ENCODE peak calls at places on chromosomes 7 and 10, in nine cellular contexts. One of them, this sample, is unnamed.

GRCh38 chr7:137592232-137592896 is 248.8 kb upstream of the PTN start:
- DNase-seq in esophagus muscularis mucosa: no peak
- DNase-seq in spleen: no peak
- DNase-seq in upper lobe of left lung: no peak
- DNase-seq in erythroblast: peak; percentile 9
- DNase-seq in H1: peak; percentile 25
- DNase-seq in IMR-90: peak; percentile 84
- DNase-seq in ovary: peak; percentile 13
- DNase-seq in A549: peak; percentile 54
- DNase-seq in this sample: peak; percentile 49

GRCh38 chr7:1569016-1569415 is 816 bp downstream of the PSMG3 start:
- DNase-seq in esophagus muscularis mucosa: no peak
- DNase-seq in spleen: no peak
- DNase-seq in upper lobe of left lung: no peak
- DNase-seq in erythroblast: peak; percentile 34
- DNase-seq in H1: no peak
- DNase-seq in IMR-90: peak; percentile 41
- DNase-seq in ovary: no peak
- DNase-seq in A549: peak; percentile 74
- DNase-seq in this sample: no peak

GRCh38 chr10:8049151-8049873 is 5.2 kb upstream of the GATA3 start:
- DNase-seq in esophagus muscularis mucosa: no peak
- DNase-seq in spleen: no peak
- DNase-seq in upper lobe of left lung: peak; percentile 71
- DNase-seq in erythroblast: no peak
- DNase-seq in H1: no peak
- DNase-seq in IMR-90: no peak
- DNase-seq in ovary: no peak
- DNase-seq in A549: peak; percentile 37
- DNase-seq in this sample: no peak

GRCh38 chr7:29974286-29974685 is 15.3 kb downstream of the SCRN1 start:
- DNase-seq in esophagus muscularis mucosa: no peak
- DNase-seq in spleen: no peak
- DNase-seq in upper lobe of left lung: no peak
- DNase-seq in erythroblast: no peak
- DNase-seq in H1: no peak
- DNase-seq in IMR-90: no peak
- DNase-seq in ovary: no peak
- DNase-seq in A549: no peak
- DNase-seq in this sample: no peak

GRCh38 chr10:5947471-5948207 is 29.7 kb downstream of the IL15RA start:
- DNase-seq in esophagus muscularis mucosa: no peak
- DNase-seq in spleen: no peak
- DNase-seq in upper lobe of left lung: no peak
- DNase-seq in erythroblast: no peak
- DNase-seq in H1: no peak
- DNase-seq in IMR-90: no peak
- DNase-seq in ovary: no peak
- DNase-seq in A549: no peak
- DNase-seq in this sample: no peak

GRCh38 chr10:3874988-3875841 is 90.2 kb upstream of the KLF6 start:
- DNase-seq in esophagus muscularis mucosa: no peak
- DNase-seq in spleen: no peak
- DNase-seq in upper lobe of left lung: no peak
- DNase-seq in erythroblast: no peak
- DNase-seq in H1: no peak
- DNase-seq in IMR-90: no peak
- DNase-seq in ovary: no peak
- DNase-seq in A549: no peak
- DNase-seq in this sample: no peak

GRCh38 chr7:143405158-143405557 is 3.5 kb downstream of the EPHA1 start:
- DNase-seq in esophagus muscularis mucosa: no peak
- DNase-seq in spleen: no peak
- DNase-seq in upper lobe of left lung: no peak
- DNase-seq in erythroblast: no peak
- DNase-seq in H1: no peak
- DNase-seq in IMR-90: peak; percentile 60
- DNase-seq in ovary: peak; percentile 49
- DNase-seq in A549: no peak
- DNase-seq in this sample: peak; percentile 90

GRCh38 chr10:130013938-130014733 is 50.1 kb upstream of the EBF3 start:
- DNase-seq in esophagus muscularis mucosa: peak; percentile 86
- DNase-seq in spleen: no peak
- DNase-seq in upper lobe of left lung: peak; percentile 60
- DNase-seq in erythroblast: no peak
- DNase-seq in H1: no peak
- DNase-seq in IMR-90: no peak
- DNase-seq in ovary: peak; percentile 3
- DNase-seq in A549: no peak
- DNase-seq in this sample: no peak

GRCh38 chr7:6306471-6306870 is 34.0 kb upstream of the CYTH3 start:
- DNase-seq in esophagus muscularis mucosa: no peak
- DNase-seq in spleen: no peak
- DNase-seq in upper lobe of left lung: no peak
- DNase-seq in erythroblast: no peak
- DNase-seq in H1: no peak
- DNase-seq in IMR-90: peak; percentile 74
- DNase-seq in ovary: no peak
- DNase-seq in A549: peak; percentile 86
- DNase-seq in this sample: no peak

GRCh38 chr10:91512458-91512857 is 102.3 kb downstream of the HECTD2 start:
- DNase-seq in esophagus muscularis mucosa: no peak
- DNase-seq in spleen: no peak
- DNase-seq in upper lobe of left lung: no peak
- DNase-seq in erythroblast: no peak
- DNase-seq in H1: no peak
- DNase-seq in IMR-90: no peak
- DNase-seq in ovary: no peak
- DNase-seq in A549: no peak
- DNase-seq in this sample: no peak

GRCh38 chr7:38215115-38215514 is 37.1 kb downstream of the STARD3NL start:
- DNase-seq in esophagus muscularis mucosa: no peak
- DNase-seq in spleen: no peak
- DNase-seq in upper lobe of left lung: no peak
- DNase-seq in erythroblast: no peak
- DNase-seq in H1: no peak
- DNase-seq in IMR-90: no peak
- DNase-seq in ovary: no peak
- DNase-seq in A549: no peak
- DNase-seq in this sample: no peak

GRCh38 chr7:26151953-26152781 is at the start of gene NFE2L3:
- DNase-seq in esophagus muscularis mucosa: no peak
- DNase-seq in spleen: peak; percentile 96
- DNase-seq in upper lobe of left lung: peak; percentile 97
- DNase-seq in erythroblast: peak; percentile 87
- DNase-seq in H1: no peak
- DNase-seq in IMR-90: peak; percentile 63
- DNase-seq in ovary: no peak
- DNase-seq in A549: peak; percentile 80
- DNase-seq in this sample: peak; percentile 88
- TF ChIP-seq POLR2A in esophagus muscularis mucosa: no peak
- TF ChIP-seq POLR2A in spleen: no peak
- TF ChIP-seq POLR2A in upper lobe of left lung: no peak
- TF ChIP-seq POLR2A in erythroblast: peak; percentile 72
- TF ChIP-seq POLR2A in H1: peak; percentile 67
- TF ChIP-seq POLR2A in IMR-90: no peak
- TF ChIP-seq POLR2A in ovary: no peak
- TF ChIP-seq POLR2A in A549: peak; percentile 63
- TF ChIP-seq POLR2A in this sample: peak; percentile 25

DNA sequence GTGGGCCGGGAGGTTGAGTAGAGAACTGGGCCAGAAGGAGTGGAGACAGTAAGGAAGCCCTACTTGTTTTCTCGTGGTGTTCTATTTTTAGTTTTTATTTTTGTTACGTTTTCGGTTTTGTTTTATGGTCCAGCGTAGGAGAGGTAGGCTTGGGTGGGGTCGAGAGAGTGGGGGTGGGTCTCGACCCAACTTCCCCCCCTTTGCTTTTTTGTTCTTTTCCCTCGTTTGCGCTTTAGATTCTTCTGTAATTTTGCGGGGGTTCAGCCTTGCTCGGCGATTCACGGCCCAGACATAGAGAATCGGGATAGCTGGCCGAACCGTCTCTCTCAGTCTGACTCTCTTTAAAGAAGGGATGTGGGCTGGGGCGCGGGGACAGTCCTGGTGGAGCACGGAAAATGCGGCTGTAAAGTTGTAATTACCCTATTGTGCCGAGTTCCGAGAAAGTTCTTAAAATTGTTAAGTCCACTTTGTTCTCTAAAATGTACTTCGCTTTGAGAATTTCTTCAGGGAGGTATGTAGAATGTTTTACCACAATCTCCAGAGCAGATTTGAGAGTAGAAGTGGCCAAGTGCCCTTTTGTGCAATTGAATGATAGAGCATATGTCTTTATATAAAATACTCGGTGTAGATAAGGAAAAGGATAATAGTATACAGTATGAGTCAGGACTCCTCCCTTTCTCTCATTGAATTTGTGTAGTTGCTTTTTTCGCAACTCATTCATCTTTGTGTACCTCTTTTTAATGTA is 816 bp downstream of the DMTF1 start:
- DNase-seq in esophagus muscularis mucosa: no peak
- DNase-seq in spleen: peak; percentile 87
- DNase-seq in upper lobe of left lung: peak; percentile 8
- DNase-seq in erythroblast: peak; percentile 67
- DNase-seq in H1: no peak
- DNase-seq in IMR-90: peak; percentile 17
- DNase-seq in ovary: peak; percentile 23
- DNase-seq in A549: peak; percentile 7
- DNase-seq in this sample: peak; percentile 37
- TF ChIP-seq POLR2A in esophagus muscularis mucosa: no peak
- TF ChIP-seq POLR2A in spleen: no peak
- TF ChIP-seq POLR2A in upper lobe of left lung: no peak
- TF ChIP-seq POLR2A in erythroblast: peak; percentile 17
- TF ChIP-seq POLR2A in H1: no peak
- TF ChIP-seq POLR2A in IMR-90: no peak
- TF ChIP-seq POLR2A in ovary: no peak
- TF ChIP-seq POLR2A in A549: no peak
- TF ChIP-seq POLR2A in this sample: no peak

GRCh38 chr7:4642468-4643203 is 39.5 kb upstream of the FOXK1 start:
- DNase-seq in esophagus muscularis mucosa: no peak
- DNase-seq in spleen: no peak
- DNase-seq in upper lobe of left lung: no peak
- DNase-seq in erythroblast: peak; percentile 37
- DNase-seq in H1: no peak
- DNase-seq in IMR-90: no peak
- DNase-seq in ovary: no peak
- DNase-seq in A549: no peak
- DNase-seq in this sample: no peak

GRCh38 chr7:4645241-4645640 is 36.9 kb upstream of the FOXK1 start:
- DNase-seq in esophagus muscularis mucosa: no peak
- DNase-seq in spleen: no peak
- DNase-seq in upper lobe of left lung: no peak
- DNase-seq in erythroblast: no peak
- DNase-seq in H1: no peak
- DNase-seq in IMR-90: no peak
- DNase-seq in ovary: no peak
- DNase-seq in A549: no peak
- DNase-seq in this sample: no peak

GRCh38 chr7:4641091-4641666 is 40.9 kb upstream of the FOXK1 start:
- DNase-seq in esophagus muscularis mucosa: no peak
- DNase-seq in spleen: no peak
- DNase-seq in upper lobe of left lung: no peak
- DNase-seq in erythroblast: no peak
- DNase-seq in H1: no peak
- DNase-seq in IMR-90: no peak
- DNase-seq in ovary: no peak
- DNase-seq in A549: no peak
- DNase-seq in this sample: no peak

GRCh38 chr7:4638781-4639575 is 43.1 kb upstream of the FOXK1 start:
- DNase-seq in esophagus muscularis mucosa: no peak
- DNase-seq in spleen: no peak
- DNase-seq in upper lobe of left lung: no peak
- DNase-seq in erythroblast: no peak
- DNase-seq in H1: no peak
- DNase-seq in IMR-90: no peak
- DNase-seq in ovary: no peak
- DNase-seq in A549: no peak
- DNase-seq in this sample: no peak

DNA sequence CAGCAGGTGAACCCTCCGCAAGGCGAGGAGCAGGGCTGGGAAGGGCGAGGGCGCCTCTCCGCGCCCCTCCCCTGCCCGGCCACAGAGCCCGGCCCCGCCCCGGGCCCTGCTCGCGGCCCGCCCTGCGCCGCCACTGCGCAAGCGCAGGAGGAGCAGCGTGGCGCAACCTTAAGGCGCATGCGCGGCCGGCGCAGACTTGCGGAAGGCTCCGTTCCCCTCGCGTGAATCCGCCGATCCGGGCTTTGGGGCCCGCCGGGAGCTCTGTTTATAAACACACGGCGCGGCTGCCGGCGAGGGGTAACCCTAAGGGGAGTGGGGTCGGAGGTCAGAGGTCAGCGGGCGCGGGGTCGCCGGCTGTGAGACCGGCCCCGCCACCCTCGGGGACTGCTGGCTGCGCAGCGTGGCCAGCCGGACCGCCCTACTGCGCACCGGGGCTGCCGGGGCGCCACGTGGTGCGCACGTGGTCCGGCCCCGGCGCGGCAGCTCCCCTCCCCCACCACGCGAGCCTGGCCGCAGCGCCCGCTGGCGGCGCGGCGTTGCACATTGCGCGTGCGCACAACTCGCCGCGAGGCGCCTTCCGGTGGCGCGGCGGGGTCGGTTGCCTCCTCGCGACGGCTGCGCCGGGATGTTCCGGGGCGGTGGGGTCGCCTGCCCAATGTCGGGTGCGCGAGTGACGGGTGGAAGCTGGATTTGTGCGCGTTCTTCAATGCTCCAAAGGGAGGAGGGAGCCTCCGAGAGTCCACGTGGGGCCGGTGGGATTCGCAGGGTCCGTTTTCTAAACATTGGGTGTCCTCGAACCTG is 40.2 kb upstream of the FOXK1 start:
- DNase-seq in esophagus muscularis mucosa: peak; percentile 98
- DNase-seq in spleen: peak; percentile 98
- DNase-seq in upper lobe of left lung: peak; percentile 100
- DNase-seq in erythroblast: peak; percentile 97
- DNase-seq in H1: peak; percentile 80
- DNase-seq in IMR-90: peak; percentile 89
- DNase-seq in ovary: peak; percentile 93
- DNase-seq in A549: peak; percentile 96
- DNase-seq in this sample: peak; percentile 96
- TF ChIP-seq POLR2A in esophagus muscularis mucosa: peak; percentile 70
- TF ChIP-seq POLR2A in spleen: peak; percentile 87
- TF ChIP-seq POLR2A in upper lobe of left lung: peak; percentile 25
- TF ChIP-seq POLR2A in erythroblast: peak; percentile 91
- TF ChIP-seq POLR2A in H1: peak; percentile 21
- TF ChIP-seq POLR2A in IMR-90: peak; percentile 72
- TF ChIP-seq POLR2A in ovary: peak; percentile 56
- TF ChIP-seq POLR2A in A549: peak; percentile 96
- TF ChIP-seq POLR2A in this sample: peak; percentile 50

GRCh38 chr7:130912086-130912909 is 178.3 kb upstream of the KLF14 start:
- DNase-seq in esophagus muscularis mucosa: no peak
- DNase-seq in spleen: no peak
- DNase-seq in upper lobe of left lung: no peak
- DNase-seq in erythroblast: no peak
- DNase-seq in H1: no peak
- DNase-seq in IMR-90: peak; percentile 85
- DNase-seq in ovary: no peak
- DNase-seq in A549: peak; percentile 66
- DNase-seq in this sample: no peak
- TF ChIP-seq POLR2A in esophagus muscularis mucosa: no peak
- TF ChIP-seq POLR2A in spleen: no peak
- TF ChIP-seq POLR2A in upper lobe of left lung: no peak
- TF ChIP-seq POLR2A in erythroblast: no peak
- TF ChIP-seq POLR2A in H1: no peak
- TF ChIP-seq POLR2A in IMR-90: peak; percentile 78
- TF ChIP-seq POLR2A in ovary: no peak
- TF ChIP-seq POLR2A in A549: no peak
- TF ChIP-seq POLR2A in this sample: no peak

GRCh38 chr7:131020759-131021219 is 286.8 kb upstream of the KLF14 start:
- DNase-seq in esophagus muscularis mucosa: no peak
- DNase-seq in spleen: no peak
- DNase-seq in upper lobe of left lung: no peak
- DNase-seq in erythroblast: no peak
- DNase-seq in H1: no peak
- DNase-seq in IMR-90: no peak
- DNase-seq in ovary: no peak
- DNase-seq in A549: no peak
- DNase-seq in this sample: no peak
- TF ChIP-seq POLR2A in esophagus muscularis mucosa: no peak
- TF ChIP-seq POLR2A in spleen: no peak
- TF ChIP-seq POLR2A in upper lobe of left lung: no peak
- TF ChIP-seq POLR2A in erythroblast: no peak
- TF ChIP-seq POLR2A in H1: no peak
- TF ChIP-seq POLR2A in IMR-90: no peak
- TF ChIP-seq POLR2A in ovary: no peak
- TF ChIP-seq POLR2A in A549: no peak
- TF ChIP-seq POLR2A in this sample: no peak

This sample was measured in heart left ventricle.